ENCODE peak calls at places on chromosome 17, in seven cellular contexts. One of them, this sample, is unnamed.

GRCh38 chr17:62656446-62656845 is 29.0 kb downstream of the MRC2 start:
- DNase-seq in HTR-8/SVneo: no peak
- DNase-seq in effector memory CD4-positive, alpha-beta T cell: no peak
- DNase-seq in CD8-positive, alpha-beta T cell: no peak
- DNase-seq in fibroblast of pulmonary artery: no peak
- DNase-seq in OCI-LY7: no peak
- DNase-seq in left colon: no peak
- DNase-seq in this sample: no peak

GRCh38 chr17:34654871-34655270 is 75.5 kb downstream of the TMEM132E start:
- DNase-seq in OCI-LY7: no peak
- DNase-seq in fibroblast of pulmonary artery: no peak
- DNase-seq in HTR-8/SVneo: no peak
- DNase-seq in CD8-positive, alpha-beta T cell: no peak
- DNase-seq in effector memory CD4-positive, alpha-beta T cell: no peak
- DNase-seq in left colon: no peak
- DNase-seq in this sample: no peak

GRCh38 chr17:2364132-2365116 is 27.1 kb downstream of the SGSM2 start:
- DNase-seq in effector memory CD4-positive, alpha-beta T cell: no peak
- DNase-seq in OCI-LY7: no peak
- DNase-seq in HTR-8/SVneo: no peak
- DNase-seq in left colon: no peak
- DNase-seq in CD8-positive, alpha-beta T cell: no peak
- DNase-seq in fibroblast of pulmonary artery: no peak
- DNase-seq in this sample: peak; percentile 78

GRCh38 chr17:49602783-49603182 is 27.1 kb downstream of the NXPH3 start:
- DNase-seq in CD8-positive, alpha-beta T cell: no peak
- DNase-seq in left colon: no peak
- DNase-seq in HTR-8/SVneo: no peak
- DNase-seq in fibroblast of pulmonary artery: no peak
- DNase-seq in effector memory CD4-positive, alpha-beta T cell: no peak
- DNase-seq in OCI-LY7: no peak
- DNase-seq in this sample: no peak

GRCh38 chr17:81511800-81512559 is 619 bp downstream of the ACTG1 start:
- DNase-seq in HTR-8/SVneo: no peak
- DNase-seq in fibroblast of pulmonary artery: peak; percentile 20
- DNase-seq in effector memory CD4-positive, alpha-beta T cell: no peak
- DNase-seq in OCI-LY7: peak; percentile 52
- DNase-seq in CD8-positive, alpha-beta T cell: no peak
- DNase-seq in left colon: peak; percentile 40
- DNase-seq in this sample: peak; percentile 59

GRCh38 chr17:29113334-29113733 is 66.9 kb downstream of the MYO18A start:
- DNase-seq in OCI-LY7: peak; percentile 16
- DNase-seq in HTR-8/SVneo: no peak
- DNase-seq in CD8-positive, alpha-beta T cell: no peak
- DNase-seq in effector memory CD4-positive, alpha-beta T cell: no peak
- DNase-seq in left colon: no peak
- DNase-seq in fibroblast of pulmonary artery: no peak
- DNase-seq in this sample: no peak

GRCh38 chr17:41547378-41547841 is 19.3 kb upstream of the KRT19 start:
- DNase-seq in HTR-8/SVneo: no peak
- DNase-seq in fibroblast of pulmonary artery: peak; percentile 61
- DNase-seq in left colon: peak; percentile 54
- DNase-seq in OCI-LY7: no peak
- DNase-seq in CD8-positive, alpha-beta T cell: no peak
- DNase-seq in effector memory CD4-positive, alpha-beta T cell: no peak
- DNase-seq in this sample: no peak

GRCh38 chr17:61335845-61336655 is 63.6 kb upstream of the TBX2 start:
- DNase-seq in CD8-positive, alpha-beta T cell: no peak
- DNase-seq in OCI-LY7: no peak
- DNase-seq in effector memory CD4-positive, alpha-beta T cell: no peak
- DNase-seq in HTR-8/SVneo: no peak
- DNase-seq in left colon: no peak
- DNase-seq in fibroblast of pulmonary artery: no peak
- DNase-seq in this sample: no peak

GRCh38 chr17:29826045-29826692 is 103.9 kb downstream of the SSH2 start:
- DNase-seq in CD8-positive, alpha-beta T cell: no peak
- DNase-seq in fibroblast of pulmonary artery: no peak
- DNase-seq in HTR-8/SVneo: no peak
- DNase-seq in left colon: no peak
- DNase-seq in effector memory CD4-positive, alpha-beta T cell: no peak
- DNase-seq in OCI-LY7: no peak
- DNase-seq in this sample: no peak

GRCh38 chr17:4345569-4345968 is 20.9 kb downstream of the UBE2G1 start:
- DNase-seq in CD8-positive, alpha-beta T cell: no peak
- DNase-seq in effector memory CD4-positive, alpha-beta T cell: no peak
- DNase-seq in left colon: no peak
- DNase-seq in HTR-8/SVneo: no peak
- DNase-seq in OCI-LY7: no peak
- DNase-seq in fibroblast of pulmonary artery: no peak
- DNase-seq in this sample: no peak

GRCh38 chr17:77690271-77691161 is 268.0 kb upstream of the TNRC6C start:
- DNase-seq in CD8-positive, alpha-beta T cell: no peak
- DNase-seq in HTR-8/SVneo: no peak
- DNase-seq in left colon: no peak
- DNase-seq in effector memory CD4-positive, alpha-beta T cell: no peak
- DNase-seq in fibroblast of pulmonary artery: no peak
- DNase-seq in OCI-LY7: peak; percentile 73
- DNase-seq in this sample: peak; percentile 41

GRCh38 chr17:61583660-61584264 is 7.3 kb downstream of the NACA2 start:
- DNase-seq in HTR-8/SVneo: no peak
- DNase-seq in OCI-LY7: no peak
- DNase-seq in CD8-positive, alpha-beta T cell: no peak
- DNase-seq in fibroblast of pulmonary artery: no peak
- DNase-seq in effector memory CD4-positive, alpha-beta T cell: no peak
- DNase-seq in left colon: no peak
- DNase-seq in this sample: no peak

GRCh38 chr17:79874329-79874981 is 35.2 kb upstream of the CBX4 start:
- DNase-seq in left colon: no peak
- DNase-seq in OCI-LY7: peak; percentile 71
- DNase-seq in HTR-8/SVneo: peak; percentile 68
- DNase-seq in effector memory CD4-positive, alpha-beta T cell: no peak
- DNase-seq in fibroblast of pulmonary artery: peak; percentile 42
- DNase-seq in CD8-positive, alpha-beta T cell: peak; percentile 5
- DNase-seq in this sample: no peak

GRCh38 chr17:35088911-35089845 is 25.7 kb upstream of the RFFL start:
- DNase-seq in HTR-8/SVneo: peak; percentile 84
- DNase-seq in fibroblast of pulmonary artery: peak; percentile 79
- DNase-seq in effector memory CD4-positive, alpha-beta T cell: peak; percentile 88
- DNase-seq in left colon: peak; percentile 80
- DNase-seq in OCI-LY7: peak; percentile 91
- DNase-seq in CD8-positive, alpha-beta T cell: peak; percentile 93
- DNase-seq in this sample: peak; percentile 93

GRCh38 chr17:16491703-16492612 is at the start of gene LRRC75A:
- DNase-seq in OCI-LY7: no peak
- DNase-seq in left colon: no peak
- DNase-seq in fibroblast of pulmonary artery: no peak
- DNase-seq in HTR-8/SVneo: peak; percentile 71
- DNase-seq in CD8-positive, alpha-beta T cell: peak; percentile 34
- DNase-seq in effector memory CD4-positive, alpha-beta T cell: peak; percentile 30
- DNase-seq in this sample: peak; percentile 76

GRCh38 chr17:65595071-65595655 is 33.7 kb upstream of the AXIN2 start:
- DNase-seq in effector memory CD4-positive, alpha-beta T cell: no peak
- DNase-seq in HTR-8/SVneo: no peak
- DNase-seq in OCI-LY7: no peak
- DNase-seq in left colon: no peak
- DNase-seq in fibroblast of pulmonary artery: no peak
- DNase-seq in CD8-positive, alpha-beta T cell: no peak
- DNase-seq in this sample: no peak